ENCODE peak calls at places on chromosomes 4 and X, in five cellular contexts. L is hepatocyte; V is activated CD4-positive, alpha-beta T cell treated with anti-CD3 and anti-CD28 coated beads, Interleukin-2, amount 10 ng/mL, durations not matched to agents 7 days and 5 days; U is astrocyte of the spinal cord; K is K562. M is an unnamed sample.

GRCh38 chr4:24666816-24667477 is 82.6 kb upstream of the DHX15 start:
- DNase-seq in U (no peak), K (no peak), L (no peak), V (no peak), M (no peak)

GRCh38 chrX:123189318-123189717 is 5.2 kb downstream of the GRIA3 start:
- DNase-seq in K (no peak), V (no peak), L (no peak), U (no peak), M (no peak)

GRCh38 chrX:77704881-77705280 is 81.1 kb downstream of the ATRX start:
- DNase-seq in U (no peak), L (no peak), K (no peak), V (no peak), M (no peak)

GRCh38 chr4:116110713-116111112 is 974.7 kb downstream of the TRAM1L1 start:
- DNase-seq in L (no peak), V (no peak), U (no peak), K (no peak), M (no peak)

GRCh38 chr4:95215991-95216605 is 332.7 kb downstream of the UNC5C start:
- DNase-seq in L (no peak), K (no peak), V (no peak), U (peak), M (no peak)

GRCh38 chr4:1644906-1645657 is 39.0 kb downstream of the FAM53A start:
- DNase-seq in V (no peak), K (no peak), U (peak), L (peak), M (no peak)

GRCh38 chrX:153608376-153608775 is 9.4 kb upstream of the CCNQ start:
- DNase-seq in V (no peak), L (no peak), K (no peak), U (no peak), M (no peak)

GRCh38 chr4:81319657-81320056 is 104.6 kb upstream of the PRKG2 start:
- DNase-seq in U (no peak), V (no peak), K (no peak), L (peak), M (peak)

GRCh38 chr4:117447925-117448324 is 362.5 kb upstream of the TRAM1L1 start:
- DNase-seq in V (peak), L (no peak), U (no peak), K (no peak), M (peak)

M was measured in HT-29.